ENCODE peak calls at places on chromosome X, in four cellular contexts. L is pancreas, P is A549, Y is upper lobe of left lung. U is an unnamed sample.

GRCh38 chrX:71143508-71143907 is 1.1 kb upstream of the NLGN3 start:
- DNase-seq in L (peak; percentile 40), Y (no peak), P (no peak), U (no peak)

GRCh38 chrX:41023098-41023497 is 62.1 kb upstream of the USP9X start:
- DNase-seq in P (no peak), L (no peak), Y (no peak), U (no peak)

GRCh38 chrX:64204701-64205440 is 637 bp downstream of the AMER1 start:
- DNase-seq in L (peak; percentile 56), Y (peak; percentile 29), P (no peak), U (no peak)

GRCh38 chrX:37420179-37420578 is 71.0 kb downstream of the PRRG1 start:
- DNase-seq in P (no peak), L (no peak), Y (no peak), U (no peak)

GRCh38 chrX:151753313-151754041 is 18.9 kb downstream of the CNGA2 start:
- DNase-seq in Y (peak; percentile 51), L (peak; percentile 65), P (peak; percentile 63), U (no peak)

GRCh38 chrX:152926279-152926678 is 28.4 kb downstream of the ZNF185 start:
- DNase-seq in Y (no peak), P (peak; percentile 64), L (peak; percentile 85), U (peak; percentile 23)

GRCh38 chrX:119756926-119757635 is 1.3 kb upstream of the SOWAHD start:
- DNase-seq in Y (no peak), P (no peak), L (no peak), U (no peak)

GRCh38 chrX:16687514-16687913 is 25.0 kb downstream of the CTPS2 start:
- DNase-seq in Y (no peak), P (no peak), L (no peak), U (no peak)

GRCh38 chrX:48278958-48279357 is 23.8 kb downstream of the SSX1 start:
- DNase-seq in Y (no peak), L (no peak), P (peak; percentile 30), U (no peak)

GRCh38 chrX:46884799-46885198 is 27.4 kb upstream of the JADE3 start:
- DNase-seq in Y (no peak), P (no peak), L (no peak), U (no peak)

GRCh38 chrX:123859409-123859827 is 435 bp upstream of the XIAP start:
- DNase-seq in P (no peak), Y (peak; percentile 68), L (no peak), U (peak; percentile 38)

GRCh38 chrX:37423864-37424569 is 74.9 kb downstream of the PRRG1 start:
- DNase-seq in Y (no peak), L (no peak), P (no peak), U (no peak)

GRCh38 chrX:69065451-69065850 is 99.8 kb downstream of the PJA1 start:
- DNase-seq in P (peak; percentile 6), Y (peak; percentile 4), L (no peak), U (no peak)

GRCh38 chrX:1420371-1420770 is 28.5 kb upstream of the SLC25A6 start:
- DNase-seq in P (no peak), Y (no peak), L (no peak), U (no peak)

GRCh38 chrX:137427813-137428212 is 138.1 kb upstream of the ZIC3 start:
- DNase-seq in L (no peak), P (no peak), Y (no peak), U (no peak)

GRCh38 chrX:150358651-150359050 is 4.5 kb upstream of the MAMLD1 start:
- DNase-seq in P (no peak), Y (no peak), L (no peak), U (no peak)

GRCh38 chrX:17547658-17548057 is 172.7 kb downstream of the NHS start:
- DNase-seq in Y (peak; percentile 64), L (peak; percentile 91), P (peak; percentile 80), U (no peak)

GRCh38 chrX:41441934-41442823 is 5.0 kb upstream of the NYX start:
- DNase-seq in L (peak; percentile 83), Y (peak; percentile 94), P (peak; percentile 94), U (peak; percentile 69)

GRCh38 chrX:12060489-12061260 is 77.6 kb upstream of the FRMPD4 start:
- DNase-seq in P (no peak), L (no peak), Y (no peak), U (no peak)

GRCh38 chrX:34365482-34365881 is 233.4 kb upstream of the FAM47A start:
- DNase-seq in P (peak; percentile 4), Y (no peak), L (no peak), U (no peak)

GRCh38 chrX:149962859-149963757 is 24.8 kb upstream of the EOLA2 start:
- DNase-seq in Y (peak; percentile 62), P (peak; percentile 69), L (peak; percentile 48), U (no peak)

GRCh38 chrX:112800901-112801775 is 39.5 kb downstream of the AMOT start:
- DNase-seq in L (no peak), P (no peak), Y (no peak), U (no peak)

GRCh38 chrX:47202316-47202715 is 8.7 kb downstream of the UBA1 start:
- DNase-seq in L (no peak), P (no peak), Y (no peak), U (no peak)

GRCh38 chrX:150664290-150664689 is 28.9 kb upstream of the MTMR1 start:
- DNase-seq in Y (peak; percentile 59), P (no peak), L (peak; percentile 82), U (no peak)

GRCh38 chrX:153336128-153336894 is 2.4 kb downstream of the ZNF275 start:
- DNase-seq in L (no peak), P (no peak), Y (no peak), U (no peak)

GRCh38 chrX:74090049-74090448 is 213.9 kb upstream of the ZCCHC13 start:
- DNase-seq in L (no peak), Y (no peak), P (no peak), U (no peak)

GRCh38 chrX:7996414-7996813 is 69.2 kb upstream of the PNPLA4 start:
- DNase-seq in P (peak; percentile 34), L (no peak), Y (no peak), U (peak; percentile 0)

GRCh38 chrX:9587551-9588096 is 122.8 kb downstream of the TBL1X start:
- DNase-seq in Y (no peak), P (no peak), L (no peak), U (no peak)

GRCh38 chrX:105191878-105192277 is 28.6 kb downstream of the TEX13A start:
- DNase-seq in P (peak; percentile 10), Y (no peak), L (no peak), U (no peak)

GRCh38 chrX:105190252-105190853 is 30.1 kb downstream of the TEX13A start:
- DNase-seq in P (peak; percentile 28), L (no peak), Y (no peak), U (no peak)

DNA sequence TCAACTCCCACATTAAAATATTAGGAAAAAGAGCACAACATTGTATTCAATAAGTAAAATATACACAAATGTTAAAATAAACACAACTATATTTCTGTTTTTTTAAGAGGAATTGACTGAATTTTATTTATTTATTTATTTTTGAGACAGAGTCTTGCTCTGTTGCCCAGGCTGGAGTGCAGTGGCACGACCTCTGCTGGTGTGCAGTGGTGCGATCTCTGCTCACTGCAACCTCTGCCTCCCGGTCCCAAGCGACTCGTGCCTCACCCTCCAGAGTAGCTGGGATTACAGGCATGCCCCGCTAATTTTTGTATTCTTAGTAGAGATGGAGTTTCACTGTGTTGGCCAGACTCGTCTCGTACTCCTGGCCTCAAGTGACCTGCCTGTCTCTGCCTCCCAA is 31.4 kb downstream of the TEX13A start:
- DNase-seq in P (no peak), Y (no peak), L (no peak), U (no peak)
- TF ChIP-seq CTCF in P (no peak), Y (no peak), L (no peak), U (no peak)

GRCh38 chrX:43861750-43862149 is 20.5 kb downstream of the MAOB start:
- DNase-seq in P (peak; percentile 32), Y (no peak), L (no peak), U (no peak)
- H3K27ac ChIP-seq in P (no peak overlapping the region), Y (no peak overlapping the region), L (peak overlapping the region; percentile 34), U (no peak overlapping the region)

DNA sequence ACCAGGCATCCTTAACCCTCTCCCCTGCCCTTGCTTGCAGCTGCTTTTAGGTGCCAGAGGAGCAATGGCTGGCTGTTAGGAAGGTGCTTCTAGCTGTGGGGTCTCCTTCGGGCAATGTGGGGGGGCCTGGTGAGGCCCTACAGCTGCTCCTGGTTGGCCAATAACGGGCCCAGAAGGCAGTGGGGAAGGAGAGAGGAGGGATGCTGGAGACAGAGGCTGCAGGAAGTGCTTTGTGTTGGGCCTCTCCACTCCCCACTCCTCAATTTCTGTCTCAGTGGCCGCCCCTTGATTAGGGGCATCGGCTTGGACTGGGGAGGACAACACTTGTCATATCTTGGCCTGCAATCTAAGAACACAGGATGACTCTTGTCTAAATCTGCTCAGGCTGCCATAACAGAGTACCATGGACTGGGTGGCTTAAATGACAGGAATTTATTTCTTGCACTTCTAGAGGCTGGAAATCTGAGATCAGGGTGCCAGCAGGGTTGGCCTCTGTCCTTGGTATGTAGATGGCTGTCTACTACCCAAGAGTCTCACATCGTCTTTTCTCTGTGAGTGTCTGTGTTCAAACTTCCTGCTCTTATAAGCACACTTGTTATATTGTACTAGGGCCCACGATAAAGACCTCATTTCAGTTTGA is 374.3 kb downstream of the MID1IP1 start:
- DNase-seq in P (no peak), L (no peak), Y (no peak), U (no peak)
- TF ChIP-seq CTCF in P (no peak), L (no peak), Y (no peak), U (no peak)

GRCh38 chrX:19987856-19988255 is 3.0 kb downstream of the BCLAF3 start:
- DNase-seq in Y (no peak), L (no peak), P (no peak), U (no peak)

GRCh38 chrX:19990225-19990518 is 689 bp downstream of the BCLAF3 start:
- DNase-seq in P (no peak), Y (no peak), L (no peak), U (no peak)

GRCh38 chrX:19986531-19986930 is 4.3 kb downstream of the BCLAF3 start:
- DNase-seq in Y (no peak), P (no peak), L (no peak), U (no peak)

GRCh38 chrX:19991350-19991718 is 473 bp upstream of the BCLAF3 start:
- DNase-seq in P (no peak), L (no peak), Y (no peak), U (no peak)

DNA sequence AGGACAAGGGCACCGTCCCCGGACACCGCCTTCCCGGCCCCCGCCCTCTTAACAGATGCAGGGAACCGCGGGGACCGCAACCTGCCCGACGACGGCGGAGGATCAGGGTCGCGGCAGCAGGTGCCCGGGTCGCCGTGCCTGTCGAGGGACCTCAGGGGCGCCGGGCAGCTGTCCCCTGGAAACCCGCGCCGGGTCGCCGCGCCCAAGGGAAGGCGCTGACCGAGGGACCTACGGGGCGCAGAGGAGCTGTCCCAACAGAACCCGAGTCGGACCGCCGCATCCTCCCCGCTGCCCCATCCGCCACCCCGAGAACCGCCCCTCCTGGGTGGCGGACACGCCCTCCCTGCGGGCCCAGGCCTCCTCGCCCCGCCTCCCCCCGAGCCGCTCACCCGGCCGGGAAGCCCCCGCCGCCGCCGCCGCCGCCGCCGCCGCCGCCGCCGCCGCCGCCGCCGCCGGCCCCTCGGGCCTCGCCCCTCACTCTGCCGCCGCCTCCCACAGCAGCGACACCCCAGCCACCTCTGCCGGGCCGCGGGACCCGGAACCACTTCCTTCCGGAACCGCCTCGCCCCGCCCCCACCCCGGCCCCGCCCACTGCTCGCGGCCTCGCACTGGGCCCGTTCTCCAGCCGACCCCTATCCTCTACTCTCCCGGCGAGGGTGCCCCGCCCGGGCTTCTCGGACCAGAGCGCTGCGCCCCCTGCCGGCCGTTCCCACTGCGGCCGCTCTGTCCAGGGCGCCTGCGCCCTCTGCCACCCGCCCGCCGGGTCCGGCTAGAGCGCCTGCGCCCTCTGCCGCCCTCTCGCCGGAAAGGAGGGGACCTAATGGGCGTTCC is at the start of gene BCLAF3:
- DNase-seq in P (peak; percentile 90), L (peak; percentile 92), Y (peak; percentile 93), U (peak; percentile 86)
- H3K27ac ChIP-seq in P (peak within 1 kb of the TSS; percentile 97), L (peak within 1 kb of the TSS; percentile 72), Y (peak within 1 kb of the TSS; percentile 88), U (peak within 1 kb of the TSS; percentile 56)